ENCODE peak calls at places on chromosomes 11 and 22, in nine cellular contexts. One of them, this sample, is unnamed.
A peak's percentile ranks its signal among the peaks of the same experiment; 100 is the strongest.

GRCh38 chr11:1349074-1349931 is 39.9 kb upstream of the TOLLIP start:
- DNase-seq in cardiac muscle cell: peak; percentile 54
- DNase-seq in breast epithelium: no peak
- DNase-seq in MG63: no peak
- DNase-seq in lower lobe of right lung: no peak
- DNase-seq in stomach: no peak
- DNase-seq in AG04450: no peak
- DNase-seq in transverse colon: no peak
- DNase-seq in CD8-positive, alpha-beta T cell: no peak
- DNase-seq in this sample: no peak

GRCh38 chr22:45475876-45476514 is 26.7 kb upstream of the FBLN1 start:
- DNase-seq in cardiac muscle cell: no peak
- DNase-seq in AG04450: no peak
- DNase-seq in breast epithelium: no peak
- DNase-seq in CD8-positive, alpha-beta T cell: no peak
- DNase-seq in stomach: no peak
- DNase-seq in MG63: no peak
- DNase-seq in transverse colon: no peak
- DNase-seq in lower lobe of right lung: peak; percentile 39
- DNase-seq in this sample: no peak

GRCh38 chr11:72684236-72684912 is 10.2 kb upstream of the PDE2A start:
- DNase-seq in breast epithelium: peak; percentile 56
- DNase-seq in stomach: peak; percentile 68
- DNase-seq in AG04450: no peak
- DNase-seq in MG63: peak; percentile 78
- DNase-seq in transverse colon: peak; percentile 58
- DNase-seq in CD8-positive, alpha-beta T cell: peak; percentile 35
- DNase-seq in cardiac muscle cell: peak; percentile 76
- DNase-seq in lower lobe of right lung: peak; percentile 68
- DNase-seq in this sample: peak; percentile 45

GRCh38 chr11:117912497-117912896 is 16.7 kb downstream of the TMPRSS13 start:
- DNase-seq in cardiac muscle cell: no peak
- DNase-seq in breast epithelium: no peak
- DNase-seq in stomach: no peak
- DNase-seq in MG63: no peak
- DNase-seq in lower lobe of right lung: no peak
- DNase-seq in transverse colon: no peak
- DNase-seq in AG04450: no peak
- DNase-seq in CD8-positive, alpha-beta T cell: no peak
- DNase-seq in this sample: no peak

GRCh38 chr22:42461511-42461910 is 29.3 kb upstream of the NFAM1 start:
- DNase-seq in AG04450: no peak
- DNase-seq in MG63: no peak
- DNase-seq in CD8-positive, alpha-beta T cell: no peak
- DNase-seq in cardiac muscle cell: no peak
- DNase-seq in stomach: no peak
- DNase-seq in lower lobe of right lung: no peak
- DNase-seq in transverse colon: no peak
- DNase-seq in breast epithelium: no peak
- DNase-seq in this sample: no peak

GRCh38 chr22:31611065-31611760 is 50.8 kb downstream of the PISD start:
- DNase-seq in transverse colon: no peak
- DNase-seq in CD8-positive, alpha-beta T cell: no peak
- DNase-seq in MG63: no peak
- DNase-seq in AG04450: no peak
- DNase-seq in lower lobe of right lung: peak; percentile 51
- DNase-seq in cardiac muscle cell: no peak
- DNase-seq in stomach: no peak
- DNase-seq in breast epithelium: no peak
- DNase-seq in this sample: no peak

GRCh38 chr11:10483174-10483573 is 28.1 kb downstream of the AMPD3 start:
- DNase-seq in CD8-positive, alpha-beta T cell: no peak
- DNase-seq in stomach: no peak
- DNase-seq in MG63: no peak
- DNase-seq in breast epithelium: no peak
- DNase-seq in AG04450: no peak
- DNase-seq in cardiac muscle cell: no peak
- DNase-seq in lower lobe of right lung: no peak
- DNase-seq in transverse colon: no peak
- DNase-seq in this sample: no peak

GRCh38 chr11:113796663-113797259 is 17.2 kb downstream of the CLDN25 start:
- DNase-seq in cardiac muscle cell: peak; percentile 80
- DNase-seq in CD8-positive, alpha-beta T cell: peak; percentile 18
- DNase-seq in transverse colon: no peak
- DNase-seq in MG63: no peak
- DNase-seq in stomach: peak; percentile 37
- DNase-seq in AG04450: no peak
- DNase-seq in breast epithelium: no peak
- DNase-seq in lower lobe of right lung: no peak
- DNase-seq in this sample: no peak

GRCh38 chr11:59207988-59208432 is 4.7 kb downstream of the MPEG1 start:
- DNase-seq in cardiac muscle cell: peak; percentile 57
- DNase-seq in MG63: peak; percentile 51
- DNase-seq in AG04450: peak; percentile 43
- DNase-seq in CD8-positive, alpha-beta T cell: peak; percentile 19
- DNase-seq in transverse colon: no peak
- DNase-seq in stomach: peak; percentile 51
- DNase-seq in lower lobe of right lung: no peak
- DNase-seq in breast epithelium: no peak
- DNase-seq in this sample: no peak

GRCh38 chr11:60924110-60924905 is at the start of gene TMEM132A:
- DNase-seq in stomach: peak; percentile 82
- DNase-seq in lower lobe of right lung: peak; percentile 75
- DNase-seq in CD8-positive, alpha-beta T cell: peak; percentile 20
- DNase-seq in breast epithelium: peak; percentile 70
- DNase-seq in AG04450: no peak
- DNase-seq in MG63: peak; percentile 75
- DNase-seq in transverse colon: peak; percentile 74
- DNase-seq in cardiac muscle cell: peak; percentile 87
- DNase-seq in this sample: no peak

GRCh38 chr11:73982595-73982989 is at the start of gene UCP2:
- DNase-seq in AG04450: peak; percentile 26
- DNase-seq in CD8-positive, alpha-beta T cell: peak; percentile 86
- DNase-seq in cardiac muscle cell: peak; percentile 92
- DNase-seq in MG63: peak; percentile 90
- DNase-seq in lower lobe of right lung: peak; percentile 94
- DNase-seq in stomach: peak; percentile 91
- DNase-seq in breast epithelium: peak; percentile 85
- DNase-seq in transverse colon: peak; percentile 90
- DNase-seq in this sample: peak; percentile 85

GRCh38 chr22:36237462-36238347 is 1.6 kb downstream of the APOL2 start:
- DNase-seq in breast epithelium: no peak
- DNase-seq in cardiac muscle cell: no peak
- DNase-seq in stomach: no peak
- DNase-seq in transverse colon: peak; percentile 43
- DNase-seq in lower lobe of right lung: no peak
- DNase-seq in CD8-positive, alpha-beta T cell: no peak
- DNase-seq in AG04450: no peak
- DNase-seq in MG63: no peak
- DNase-seq in this sample: no peak

GRCh38 chr22:35230839-35231584 is 26.3 kb upstream of the HMGXB4 start:
- DNase-seq in lower lobe of right lung: no peak
- DNase-seq in transverse colon: peak; percentile 17
- DNase-seq in cardiac muscle cell: no peak
- DNase-seq in CD8-positive, alpha-beta T cell: no peak
- DNase-seq in breast epithelium: no peak
- DNase-seq in AG04450: no peak
- DNase-seq in MG63: no peak
- DNase-seq in stomach: no peak
- DNase-seq in this sample: no peak

GRCh38 chr11:125348704-125349635 is 147.1 kb downstream of the FEZ1 start:
- DNase-seq in cardiac muscle cell: peak; percentile 61
- DNase-seq in MG63: peak; percentile 33
- DNase-seq in AG04450: no peak
- DNase-seq in stomach: peak; percentile 54
- DNase-seq in lower lobe of right lung: peak; percentile 44
- DNase-seq in transverse colon: peak; percentile 39
- DNase-seq in CD8-positive, alpha-beta T cell: peak; percentile 37
- DNase-seq in breast epithelium: no peak
- DNase-seq in this sample: peak; percentile 60

GRCh38 chr22:17817511-17818065 is 43.3 kb upstream of the BID start:
- DNase-seq in breast epithelium: no peak
- DNase-seq in lower lobe of right lung: no peak
- DNase-seq in MG63: no peak
- DNase-seq in stomach: no peak
- DNase-seq in cardiac muscle cell: no peak
- DNase-seq in CD8-positive, alpha-beta T cell: no peak
- DNase-seq in transverse colon: no peak
- DNase-seq in AG04450: no peak
- DNase-seq in this sample: no peak

GRCh38 chr11:121237686-121238658 is 54.6 kb upstream of the SC5D start:
- DNase-seq in MG63: peak; percentile 72
- DNase-seq in lower lobe of right lung: no peak
- DNase-seq in transverse colon: no peak
- DNase-seq in cardiac muscle cell: no peak
- DNase-seq in breast epithelium: no peak
- DNase-seq in CD8-positive, alpha-beta T cell: no peak
- DNase-seq in stomach: no peak
- DNase-seq in AG04450: no peak
- DNase-seq in this sample: no peak

GRCh38 chr11:86639172-86639571 is 33.2 kb downstream of the ME3 start:
- DNase-seq in cardiac muscle cell: no peak
- DNase-seq in transverse colon: no peak
- DNase-seq in breast epithelium: no peak
- DNase-seq in stomach: no peak
- DNase-seq in MG63: no peak
- DNase-seq in AG04450: no peak
- DNase-seq in CD8-positive, alpha-beta T cell: no peak
- DNase-seq in lower lobe of right lung: no peak
- DNase-seq in this sample: no peak

GRCh38 chr11:65254724-65255123 is 7.0 kb upstream of the POLA2 start:
- DNase-seq in transverse colon: no peak
- DNase-seq in AG04450: no peak
- DNase-seq in MG63: peak; percentile 11
- DNase-seq in CD8-positive, alpha-beta T cell: no peak
- DNase-seq in lower lobe of right lung: no peak
- DNase-seq in cardiac muscle cell: no peak
- DNase-seq in breast epithelium: no peak
- DNase-seq in stomach: no peak
- DNase-seq in this sample: no peak
- H3K9me3 ChIP-seq in transverse colon: no peaks in the 10 kb centered on the region
- H3K9me3 ChIP-seq in AG04450: no peaks in the 10 kb centered on the region
- H3K9me3 ChIP-seq in MG63: no peaks in the 10 kb centered on the region
- H3K9me3 ChIP-seq in CD8-positive, alpha-beta T cell: no peaks in the 10 kb centered on the region
- H3K9me3 ChIP-seq in lower lobe of right lung: no peaks in the 10 kb centered on the region
- H3K9me3 ChIP-seq in cardiac muscle cell: no peaks in the 10 kb centered on the region
- H3K9me3 ChIP-seq in breast epithelium: no peaks in the 10 kb centered on the region
- H3K9me3 ChIP-seq in stomach: no peaks in the 10 kb centered on the region
- H3K9me3 ChIP-seq in this sample: no peaks in the 10 kb centered on the region

GRCh38 chr11:69169479-69169878 is 13.7 kb downstream of the SMIM38 start:
- DNase-seq in breast epithelium: no peak
- DNase-seq in cardiac muscle cell: no peak
- DNase-seq in CD8-positive, alpha-beta T cell: no peak
- DNase-seq in stomach: no peak
- DNase-seq in AG04450: no peak
- DNase-seq in lower lobe of right lung: no peak
- DNase-seq in transverse colon: no peak
- DNase-seq in MG63: no peak
- DNase-seq in this sample: no peak
- H3K9me3 ChIP-seq in breast epithelium: no peaks in the 10 kb centered on the region
- H3K9me3 ChIP-seq in cardiac muscle cell: no peaks in the 10 kb centered on the region
- H3K9me3 ChIP-seq in CD8-positive, alpha-beta T cell: no peaks in the 10 kb centered on the region
- H3K9me3 ChIP-seq in stomach: no peaks in the 10 kb centered on the region
- H3K9me3 ChIP-seq in AG04450: peaks cover 15% of the 10 kb centered on the region
- H3K9me3 ChIP-seq in lower lobe of right lung: no peaks in the 10 kb centered on the region
- H3K9me3 ChIP-seq in transverse colon: no peaks in the 10 kb centered on the region
- H3K9me3 ChIP-seq in MG63: no peaks in the 10 kb centered on the region
- H3K9me3 ChIP-seq in this sample: no peaks in the 10 kb centered on the region

GRCh38 chr11:70697701-70698100 is 299.4 kb downstream of the CTTN start:
- DNase-seq in stomach: no peak
- DNase-seq in lower lobe of right lung: peak; percentile 36
- DNase-seq in transverse colon: no peak
- DNase-seq in AG04450: no peak
- DNase-seq in CD8-positive, alpha-beta T cell: no peak
- DNase-seq in cardiac muscle cell: no peak
- DNase-seq in MG63: no peak
- DNase-seq in breast epithelium: no peak
- DNase-seq in this sample: no peak

GRCh38 chr11:70696564-70696963 is 298.2 kb downstream of the CTTN start:
- DNase-seq in stomach: no peak
- DNase-seq in transverse colon: no peak
- DNase-seq in breast epithelium: no peak
- DNase-seq in AG04450: no peak
- DNase-seq in cardiac muscle cell: no peak
- DNase-seq in lower lobe of right lung: peak; percentile 10
- DNase-seq in CD8-positive, alpha-beta T cell: no peak
- DNase-seq in MG63: no peak
- DNase-seq in this sample: no peak

GRCh38 chr11:70694371-70694770 is 296.0 kb downstream of the CTTN start:
- DNase-seq in stomach: no peak
- DNase-seq in transverse colon: no peak
- DNase-seq in MG63: no peak
- DNase-seq in cardiac muscle cell: no peak
- DNase-seq in breast epithelium: no peak
- DNase-seq in CD8-positive, alpha-beta T cell: no peak
- DNase-seq in AG04450: no peak
- DNase-seq in lower lobe of right lung: peak; percentile 23
- DNase-seq in this sample: no peak

GRCh38 chr11:70696076-70696475 is 297.7 kb downstream of the CTTN start:
- DNase-seq in MG63: no peak
- DNase-seq in AG04450: no peak
- DNase-seq in stomach: no peak
- DNase-seq in CD8-positive, alpha-beta T cell: no peak
- DNase-seq in breast epithelium: no peak
- DNase-seq in cardiac muscle cell: no peak
- DNase-seq in transverse colon: no peak
- DNase-seq in lower lobe of right lung: peak; percentile 1
- DNase-seq in this sample: no peak

GRCh38 chr11:70695086-70695960 is 297.0 kb downstream of the CTTN start:
- DNase-seq in transverse colon: no peak
- DNase-seq in AG04450: no peak
- DNase-seq in CD8-positive, alpha-beta T cell: no peak
- DNase-seq in MG63: no peak
- DNase-seq in breast epithelium: no peak
- DNase-seq in lower lobe of right lung: peak; percentile 13
- DNase-seq in cardiac muscle cell: no peak
- DNase-seq in stomach: no peak
- DNase-seq in this sample: no peak
- H3K9me3 ChIP-seq in transverse colon: no peaks in the 10 kb centered on the region
- H3K9me3 ChIP-seq in AG04450: peaks cover 29% of the 10 kb centered on the region
- H3K9me3 ChIP-seq in CD8-positive, alpha-beta T cell: no peaks in the 10 kb centered on the region
- H3K9me3 ChIP-seq in MG63: no peaks in the 10 kb centered on the region
- H3K9me3 ChIP-seq in breast epithelium: peaks cover 6% of the 10 kb centered on the region
- H3K9me3 ChIP-seq in lower lobe of right lung: no peaks in the 10 kb centered on the region
- H3K9me3 ChIP-seq in cardiac muscle cell: no peaks in the 10 kb centered on the region
- H3K9me3 ChIP-seq in stomach: peaks cover 4% of the 10 kb centered on the region
- H3K9me3 ChIP-seq in this sample: no peaks in the 10 kb centered on the region

GRCh38 chr11:68004551-68005335 is 846 bp upstream of the UNC93B1 start:
- DNase-seq in stomach: no peak
- DNase-seq in cardiac muscle cell: no peak
- DNase-seq in transverse colon: no peak
- DNase-seq in lower lobe of right lung: no peak
- DNase-seq in breast epithelium: no peak
- DNase-seq in MG63: no peak
- DNase-seq in CD8-positive, alpha-beta T cell: no peak
- DNase-seq in AG04450: no peak
- DNase-seq in this sample: no peak
- H3K9me3 ChIP-seq in stomach: no peaks in the 10 kb centered on the region
- H3K9me3 ChIP-seq in cardiac muscle cell: no peaks in the 10 kb centered on the region
- H3K9me3 ChIP-seq in transverse colon: no peaks in the 10 kb centered on the region
- H3K9me3 ChIP-seq in lower lobe of right lung: no peaks in the 10 kb centered on the region
- H3K9me3 ChIP-seq in breast epithelium: no peaks in the 10 kb centered on the region
- H3K9me3 ChIP-seq in MG63: no peaks in the 10 kb centered on the region
- H3K9me3 ChIP-seq in CD8-positive, alpha-beta T cell: no peaks in the 10 kb centered on the region
- H3K9me3 ChIP-seq in AG04450: no peaks in the 10 kb centered on the region
- H3K9me3 ChIP-seq in this sample: no peaks in the 10 kb centered on the region

GRCh38 chr11:16454284-16454683 is 97.9 kb upstream of the SOX6 start:
- DNase-seq in lower lobe of right lung: no peak
- DNase-seq in transverse colon: no peak
- DNase-seq in cardiac muscle cell: no peak
- DNase-seq in breast epithelium: no peak
- DNase-seq in stomach: no peak
- DNase-seq in MG63: no peak
- DNase-seq in CD8-positive, alpha-beta T cell: no peak
- DNase-seq in AG04450: peak; percentile 1
- DNase-seq in this sample: no peak
- H3K9me3 ChIP-seq in lower lobe of right lung: no peaks in the 10 kb centered on the region
- H3K9me3 ChIP-seq in transverse colon: no peaks in the 10 kb centered on the region
- H3K9me3 ChIP-seq in cardiac muscle cell: no peaks in the 10 kb centered on the region
- H3K9me3 ChIP-seq in breast epithelium: no peaks in the 10 kb centered on the region
- H3K9me3 ChIP-seq in stomach: no peaks in the 10 kb centered on the region
- H3K9me3 ChIP-seq in MG63: no peaks in the 10 kb centered on the region
- H3K9me3 ChIP-seq in CD8-positive, alpha-beta T cell: no peaks in the 10 kb centered on the region
- H3K9me3 ChIP-seq in AG04450: no peaks in the 10 kb centered on the region
- H3K9me3 ChIP-seq in this sample: no peaks in the 10 kb centered on the region

This sample was measured in CD4-positive, alpha-beta T cell.